ENCODE peak calls at places on chromosome 18, in seven cellular contexts. T is H9, C is stomach, U is brain microvascular endothelial cell, P is spleen, N is tibial artery, Q is PC-9. D is an unnamed sample.

GRCh38 chr18:24791736-24792135 is 331.3 kb downstream of the HRH4 start:
- DNase-seq in T (no peak), C (no peak), U (no peak), P (no peak), N (no peak), Q (no peak), D (no peak)

GRCh38 chr18:37720706-37721105 is 155.1 kb upstream of the CELF4 start:
- DNase-seq in T (no peak), C (no peak), U (no peak), P (peak), N (no peak), Q (no peak), D (no peak)

GRCh38 chr18:58064406-58064998 is 20.5 kb downstream of the NEDD4L start:
- DNase-seq in T (no peak), C (no peak), U (no peak), P (no peak), N (no peak), Q (no peak), D (no peak)

GRCh38 chr18:56891116-56891515 is 240.0 kb downstream of the WDR7 start:
- DNase-seq in T (no peak), C (no peak), U (no peak), P (no peak), N (no peak), Q (no peak), D (no peak)

GRCh38 chr18:79626905-79627749 is 52.5 kb upstream of the CTDP1 start:
- DNase-seq in T (no peak), C (no peak), U (no peak), P (peak), N (peak), Q (no peak), D (no peak)

GRCh38 chr18:26301681-26302080 is 75.4 kb downstream of the TAF4B start:
- DNase-seq in T (no peak), C (no peak), U (peak), P (no peak), N (no peak), Q (no peak), D (peak)

GRCh38 chr18:22556271-22556990 is 138.7 kb upstream of the CTAGE1 start:
- DNase-seq in T (no peak), C (peak), U (no peak), P (no peak), N (peak), Q (no peak), D (no peak)

GRCh38 chr18:12849548-12849947 is 34.5 kb downstream of the PTPN2 start:
- DNase-seq in T (no peak), C (no peak), U (no peak), P (no peak), N (no peak), Q (peak), D (no peak)

GRCh38 chr18:58603365-58604067 is 25.4 kb downstream of the ALPK2 start:
- DNase-seq in T (no peak), C (no peak), U (no peak), P (no peak), N (no peak), Q (no peak), D (peak)

GRCh38 chr18:79802298-79802697 is 4.6 kb downstream of the KCNG2 start:
- DNase-seq in T (no peak), C (no peak), U (no peak), P (peak), N (no peak), Q (no peak), D (no peak)

GRCh38 chr18:21071071-21071470 is 40.5 kb downstream of the ROCK1 start:
- DNase-seq in T (no peak), C (no peak), U (no peak), P (no peak), N (no peak), Q (no peak), D (no peak)

GRCh38 chr18:56748698-56749268 is 97.6 kb downstream of the WDR7 start:
- DNase-seq in T (no peak), C (no peak), U (peak), P (no peak), N (no peak), Q (no peak), D (peak)

GRCh38 chr18:32771169-32771751 is 1.6 kb downstream of the KLHL14 start:
- DNase-seq in T (peak), C (no peak), U (no peak), P (peak), N (no peak), Q (no peak), D (no peak)

GRCh38 chr18:50969448-50969847 is 1.6 kb downstream of the ELAC1 start:
- DNase-seq in T (no peak), C (no peak), U (no peak), P (no peak), N (no peak), Q (no peak), D (no peak)

GRCh38 chr18:12462242-12462641 is 54.5 kb downstream of the PRELID3A start:
- DNase-seq in T (no peak), C (no peak), U (no peak), P (no peak), N (no peak), Q (no peak), D (no peak)

GRCh38 chr18:63207154-63207790 is 112.3 kb downstream of the BCL2 start:
- DNase-seq in T (no peak), C (no peak), U (no peak), P (no peak), N (no peak), Q (no peak), D (no peak)

GRCh38 chr18:73980289-73980979 is 167.2 kb downstream of the FBXO15 start:
- DNase-seq in T (peak), C (no peak), U (peak), P (no peak), N (no peak), Q (no peak), D (no peak)

GRCh38 chr18:5155907-5156287 is 41.2 kb downstream of the AKAIN1 start:
- DNase-seq in T (no peak), C (no peak), U (no peak), P (no peak), N (no peak), Q (no peak), D (no peak)

GRCh38 chr18:62944454-62944853 is 229.1 kb downstream of the PHLPP1 start:
- DNase-seq in T (no peak), C (no peak), U (no peak), P (no peak), N (no peak), Q (no peak), D (peak)

GRCh38 chr18:24494586-24494985 is 34.1 kb downstream of the HRH4 start:
- DNase-seq in T (no peak), C (no peak), U (no peak), P (no peak), N (no peak), Q (no peak), D (no peak)

GRCh38 chr18:57927511-57927910 is 116.5 kb upstream of the NEDD4L start:
- DNase-seq in T (no peak), C (no peak), U (no peak), P (no peak), N (no peak), Q (no peak), D (no peak)

GRCh38 chr18:28175047-28175929 is 1.6 kb downstream of the CDH2 start:
- DNase-seq in T (peak), C (peak), U (no peak), P (peak), N (no peak), Q (no peak), D (no peak)

GRCh38 chr18:39486268-39486667 is 1920.7 kb upstream of the CELF4 start:
- DNase-seq in T (no peak), C (no peak), U (no peak), P (no peak), N (no peak), Q (no peak), D (no peak)

GRCh38 chr18:37537868-37538525 is 27.6 kb downstream of the CELF4 start:
- DNase-seq in T (peak), C (peak), U (peak), P (peak), N (peak), Q (no peak), D (peak)

GRCh38 chr18:28147674-28148171 is 29.2 kb downstream of the CDH2 start:
- DNase-seq in T (no peak), C (no peak), U (peak), P (no peak), N (no peak), Q (no peak), D (peak)

GRCh38 chr18:6959110-6959509 is 158.5 kb downstream of the LAMA1 start:
- DNase-seq in T (no peak), C (no peak), U (no peak), P (no peak), N (no peak), Q (no peak), D (no peak)

GRCh38 chr18:79853993-79854364 is 56.2 kb downstream of the KCNG2 start:
- DNase-seq in T (no peak), C (no peak), U (no peak), P (no peak), N (no peak), Q (no peak), D (no peak)

GRCh38 chr18:36411745-36412168 is 114.2 kb downstream of the FHOD3 start:
- DNase-seq in T (peak), C (no peak), U (peak), P (no peak), N (no peak), Q (no peak), D (peak)

GRCh38 chr18:32469190-32469611 is 1.5 kb downstream of the GAREM1 start:
- DNase-seq in T (no peak), C (peak), U (peak), P (no peak), N (peak), Q (peak), D (peak)

GRCh38 chr18:50970006-50970405 is 2.2 kb downstream of the ELAC1 start:
- DNase-seq in T (no peak), C (peak), U (no peak), P (no peak), N (no peak), Q (peak), D (no peak)

GRCh38 chr18:58676270-58676669 is 5.0 kb downstream of the MALT1 start:
- DNase-seq in T (no peak), C (no peak), U (no peak), P (no peak), N (no peak), Q (no peak), D (no peak)

GRCh38 chr18:58025733-58026132 is 18.3 kb upstream of the NEDD4L start:
- DNase-seq in T (no peak), C (no peak), U (no peak), P (no peak), N (no peak), Q (no peak), D (peak)

GRCh38 chr18:22106536-22107292 is 62.7 kb upstream of the GATA6 start:
- DNase-seq in T (no peak), C (peak), U (no peak), P (no peak), N (no peak), Q (peak), D (peak)

GRCh38 chr18:24677011-24677410 is 216.6 kb downstream of the HRH4 start:
- DNase-seq in T (no peak), C (no peak), U (no peak), P (no peak), N (no peak), Q (no peak), D (peak)

GRCh38 chr18:48913201-48913600 is 37.6 kb downstream of the SMAD7 start:
- DNase-seq in T (peak), C (peak), U (no peak), P (peak), N (peak), Q (no peak), D (no peak)
- TF ChIP-seq CTCF in T (peak), C (no peak), U (peak), P (no peak), N (no peak), Q (peak), D (no peak)

DNA sequence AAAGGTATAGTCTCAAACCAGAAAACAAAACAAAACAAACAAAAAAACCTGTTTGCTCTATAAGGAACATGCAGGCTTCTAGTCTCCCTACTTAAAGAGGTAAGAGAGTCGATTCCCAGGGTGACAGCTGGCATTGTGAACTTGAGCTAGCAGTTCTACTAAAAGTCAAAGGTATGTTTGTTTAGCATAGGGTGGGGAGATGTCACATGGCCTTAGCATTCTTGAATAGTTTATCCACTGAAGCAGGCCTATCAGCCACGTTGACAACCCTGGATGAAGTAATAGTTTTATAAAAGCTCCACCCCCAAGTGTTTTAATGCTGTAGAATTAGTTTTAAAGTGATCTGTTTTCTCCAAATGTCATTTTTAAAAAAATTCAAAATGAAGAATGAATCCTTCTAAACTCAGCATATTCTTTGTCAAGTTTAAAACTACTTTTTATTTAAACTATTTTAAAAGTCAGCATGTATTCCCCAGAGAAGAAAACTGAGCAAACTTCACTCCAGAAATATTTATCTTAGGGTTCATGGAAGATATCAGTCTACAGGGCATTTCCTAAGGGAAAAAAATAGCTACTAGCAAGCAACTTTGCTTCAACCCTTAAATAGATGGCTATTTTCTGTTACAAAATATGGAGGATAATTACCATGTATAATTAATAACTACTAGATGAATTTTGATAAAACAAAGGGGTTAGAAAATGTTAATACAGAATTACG is 1.7 kb downstream of the MYOM1 start:
- DNase-seq in T (no peak), C (peak), U (peak), P (no peak), N (no peak), Q (peak), D (peak)
- H3K27ac ChIP-seq in T (no peak), C (peak), U (no peak), P (no peak), N (peak), Q (peak), D (no peak)

DNA sequence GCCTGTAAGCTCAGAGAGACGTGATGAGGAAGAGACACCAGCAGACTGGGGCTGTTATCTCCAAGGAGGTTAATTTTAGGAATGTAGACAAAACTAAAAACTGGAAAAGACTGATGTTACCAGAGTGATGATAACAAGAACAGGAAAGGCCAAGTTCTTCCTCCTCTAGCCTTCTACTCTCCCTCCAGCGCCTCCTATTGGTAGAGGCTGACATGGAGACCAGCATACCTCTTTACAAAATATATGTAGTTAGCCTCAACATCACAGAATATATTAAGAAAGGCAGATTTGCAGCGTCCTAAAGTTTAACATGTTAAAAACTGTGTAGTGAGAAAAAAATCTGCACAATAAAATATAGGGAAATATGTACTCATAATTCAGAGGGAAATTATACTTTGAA is 66.0 kb downstream of the TCF4 start:
- DNase-seq in T (peak), C (no peak), U (no peak), P (no peak), N (no peak), Q (no peak), D (no peak)
- TF ChIP-seq CTCF in T (peak), C (no peak), U (peak), P (no peak), N (no peak), Q (peak), D (peak)

GRCh38 chr18:61855127-61855991 is 37.4 kb downstream of the RNF152 start:
- DNase-seq in T (no peak), C (no peak), U (no peak), P (no peak), N (no peak), Q (no peak), D (no peak)
- H3K27ac ChIP-seq in T (no peak), C (peak), U (peak), P (no peak), N (no peak), Q (no peak), D (peak)

GRCh38 chr18:34482204-34482603 is 227.9 kb upstream of the DTNA start:
- DNase-seq in T (no peak), C (no peak), U (no peak), P (no peak), N (no peak), Q (no peak), D (no peak)
- TF ChIP-seq CTCF in T (no peak), C (no peak), U (no peak), P (no peak), N (no peak), Q (no peak), D (no peak)

GRCh38 chr18:78123144-78123909 is 856.3 kb upstream of the SALL3 start:
- DNase-seq in T (no peak), C (no peak), U (no peak), P (no peak), N (no peak), Q (no peak), D (no peak)
- H3K27ac ChIP-seq in T (no peak), C (no peak), U (no peak), P (no peak), N (no peak), Q (no peak), D (no peak)

GRCh38 chr18:9552189-9552588 is 62.2 kb downstream of the PPP4R1 start:
- DNase-seq in T (no peak), C (no peak), U (no peak), P (no peak), N (no peak), Q (no peak), D (no peak)

GRCh38 chr18:9546468-9546867 is 67.9 kb downstream of the PPP4R1 start:
- DNase-seq in T (no peak), C (no peak), U (no peak), P (no peak), N (no peak), Q (no peak), D (no peak)

GRCh38 chr18:9547767-9548166 is 66.6 kb downstream of the PPP4R1 start:
- DNase-seq in T (no peak), C (no peak), U (no peak), P (no peak), N (no peak), Q (no peak), D (peak)

GRCh38 chr18:9550413-9550812 is 63.9 kb downstream of the PPP4R1 start:
- DNase-seq in T (no peak), C (no peak), U (no peak), P (no peak), N (no peak), Q (no peak), D (no peak)

GRCh38 chr18:9549405-9549804 is 65.0 kb downstream of the PPP4R1 start:
- DNase-seq in T (no peak), C (no peak), U (no peak), P (no peak), N (no peak), Q (no peak), D (no peak)
- TF ChIP-seq CTCF in T (peak), C (no peak), U (peak), P (no peak), N (no peak), Q (peak), D (no peak)